ENCODE peak calls at places on chromosomes 12 and 14, in seven cellular contexts. T is breast epithelium; N is body of pancreas; D is cardiac muscle cell; F is MCF 10A; H is CD8-positive, alpha-beta T cell; W is HFFc6. C is an unnamed sample.
A peak's percentile ranks its signal among the peaks of the same experiment; 100 is the strongest.

GRCh38 chr12:52792185-52793029 is 3.5 kb downstream of the KRT3 start:
- DNase-seq in T (no peak), N (no peak), D (no peak), F (no peak), H (no peak), W (no peak), C (no peak)

GRCh38 chr14:92646952-92647461 is 101.4 kb downstream of the LGMN start:
- DNase-seq in T (no peak), N (no peak), D (peak; percentile 96), F (no peak), H (no peak), W (peak; percentile 90), C (no peak)

GRCh38 chr14:47040490-47040889 is 388.9 kb upstream of the RPL10L start:
- DNase-seq in T (no peak), N (no peak), D (no peak), F (peak; percentile 14), H (no peak), W (no peak), C (no peak)

GRCh38 chr12:112283541-112283940 is 98.7 kb downstream of the HECTD4 start:
- DNase-seq in T (no peak), N (no peak), D (no peak), F (no peak), H (no peak), W (no peak), C (no peak)

GRCh38 chr14:103854822-103855733 is 7.7 kb upstream of the PPP1R13B start:
- DNase-seq in T (peak; percentile 78), N (peak; percentile 79), D (no peak), F (peak; percentile 55), H (no peak), W (no peak), C (no peak)

GRCh38 chr12:131833896-131834641 is 5.9 kb downstream of the MMP17 start:
- DNase-seq in T (no peak), N (no peak), D (peak; percentile 30), F (peak; percentile 28), H (no peak), W (peak; percentile 18), C (no peak)

GRCh38 chr12:111361073-111361716 is 7.7 kb downstream of the PHETA1 start:
- DNase-seq in T (no peak), N (no peak), D (no peak), F (no peak), H (no peak), W (no peak), C (no peak)

GRCh38 chr12:122306407-122306806 is 40.1 kb upstream of the VPS33A start:
- DNase-seq in T (no peak), N (no peak), D (no peak), F (peak; percentile 1), H (no peak), W (no peak), C (no peak)

GRCh38 chr12:24034160-24034559 is 84.7 kb upstream of the SOX5 start:
- DNase-seq in T (no peak), N (no peak), D (no peak), F (peak; percentile 33), H (no peak), W (no peak), C (no peak)

GRCh38 chr14:21768116-21768874 is 94.7 kb upstream of the OR4E1 start:
- DNase-seq in T (no peak), N (no peak), D (peak; percentile 31), F (peak; percentile 40), H (no peak), W (no peak), C (no peak)

GRCh38 chr12:124396544-124397398 is 101.9 kb downstream of the RFLNA start:
- DNase-seq in T (peak; percentile 86), N (peak; percentile 72), D (no peak), F (no peak), H (no peak), W (no peak), C (no peak)

GRCh38 chr14:57486767-57487379 is 6.8 kb downstream of the CCDC198 start:
- DNase-seq in T (no peak), N (peak; percentile 37), D (peak; percentile 54), F (peak; percentile 64), H (no peak), W (peak; percentile 48), C (no peak)

GRCh38 chr14:49621114-49621881 is 699 bp downstream of the MGAT2 start:
- DNase-seq in T (peak; percentile 37), N (peak; percentile 75), D (peak; percentile 65), F (peak; percentile 46), H (no peak), W (peak; percentile 40), C (peak; percentile 62)

GRCh38 chr12:71958993-71959588 is 20.4 kb downstream of the TPH2 start:
- DNase-seq in T (no peak), N (no peak), D (no peak), F (no peak), H (no peak), W (peak; percentile 35), C (no peak)

GRCh38 chr14:99181804-99182520 is 90.0 kb downstream of the BCL11B start:
- DNase-seq in T (no peak), N (no peak), D (no peak), F (no peak), H (no peak), W (no peak), C (no peak)

GRCh38 chr12:1566449-1567135 is 27.8 kb downstream of the FBXL14 start:
- DNase-seq in T (no peak), N (no peak), D (no peak), F (no peak), H (no peak), W (no peak), C (no peak)

GRCh38 chr14:40697221-40697620 is 909.5 kb upstream of the LRFN5 start:
- DNase-seq in T (no peak), N (no peak), D (no peak), F (peak; percentile 22), H (no peak), W (no peak), C (no peak)

GRCh38 chr12:132524405-132524804 is 34.5 kb downstream of the FBRSL1 start:
- DNase-seq in T (peak; percentile 82), N (no peak), D (no peak), F (peak; percentile 97), H (no peak), W (no peak), C (no peak)

GRCh38 chr14:29905549-29905948 is 22.1 kb downstream of the PRKD1 start:
- DNase-seq in T (no peak), N (no peak), D (no peak), F (no peak), H (no peak), W (no peak), C (no peak)

GRCh38 chr14:97458302-97459137 is 661.3 kb downstream of the VRK1 start:
- DNase-seq in T (peak; percentile 19), N (peak; percentile 52), D (no peak), F (no peak), H (peak; percentile 89), W (no peak), C (no peak)

GRCh38 chr12:24551368-24551767 is 397.5 kb downstream of the BCAT1 start:
- DNase-seq in T (no peak), N (no peak), D (no peak), F (no peak), H (no peak), W (no peak), C (no peak)

GRCh38 chr12:50057000-50057841 is at the start of gene ASIC1:
- DNase-seq in T (peak; percentile 50), N (peak; percentile 70), D (peak; percentile 81), F (peak; percentile 49), H (peak; percentile 65), W (peak; percentile 19), C (peak; percentile 73)

DNA sequence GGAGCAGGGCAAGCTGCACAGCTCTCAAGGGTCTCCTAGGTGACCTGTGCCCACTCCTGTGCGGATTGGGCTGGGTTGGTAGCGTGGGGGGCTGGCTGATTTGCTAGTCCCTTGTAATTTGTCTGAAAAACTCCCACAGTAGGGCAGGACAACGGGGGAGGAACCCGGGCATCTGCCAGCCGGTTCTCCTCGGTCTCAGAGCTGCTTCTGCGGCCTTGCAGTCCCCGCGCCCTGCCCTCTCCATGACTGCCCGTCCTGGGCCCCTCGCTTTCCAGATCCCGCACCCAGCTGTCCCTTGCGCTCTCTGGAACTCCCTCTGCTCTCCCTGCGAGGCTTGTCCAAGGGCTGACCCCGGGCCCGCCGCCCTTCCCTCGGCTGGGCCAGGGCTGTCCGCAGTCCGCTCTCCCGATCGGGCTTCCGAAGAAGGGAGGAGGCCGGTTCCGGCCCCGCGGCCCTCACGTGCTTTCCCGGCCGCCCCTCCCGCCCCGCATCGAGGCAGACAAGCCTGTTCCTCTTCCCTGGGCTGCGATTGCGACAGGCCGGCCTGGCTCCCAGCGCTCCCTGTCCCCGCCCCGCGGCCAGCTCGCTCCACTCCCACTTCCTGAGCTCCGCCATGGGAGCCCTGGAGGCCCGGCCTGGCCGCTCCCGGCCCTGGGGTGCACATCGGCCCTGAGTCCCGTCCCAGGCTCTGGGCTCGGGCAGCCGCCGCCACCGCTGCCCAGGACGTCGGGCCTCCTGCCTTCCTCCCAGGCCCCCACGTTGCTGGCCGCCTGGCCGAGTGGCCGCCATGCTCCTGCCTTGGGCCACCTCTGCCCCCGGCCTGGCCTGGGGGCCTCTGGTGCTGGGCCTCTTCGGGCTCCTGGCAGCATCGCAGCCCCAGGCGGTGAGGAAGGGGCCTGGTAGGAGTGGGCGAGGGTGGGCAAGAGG is at the start of gene LTBR:
- DNase-seq in T (peak; percentile 95), N (peak; percentile 97), D (peak; percentile 99), F (peak; percentile 96), H (no peak), W (peak; percentile 90), C (peak; percentile 57)
- TF ChIP-seq CTCF in T (no peak), N (no peak), D (peak; percentile 17), F (no peak), H (no peak), W (peak; percentile 21), C (no peak)

DNA sequence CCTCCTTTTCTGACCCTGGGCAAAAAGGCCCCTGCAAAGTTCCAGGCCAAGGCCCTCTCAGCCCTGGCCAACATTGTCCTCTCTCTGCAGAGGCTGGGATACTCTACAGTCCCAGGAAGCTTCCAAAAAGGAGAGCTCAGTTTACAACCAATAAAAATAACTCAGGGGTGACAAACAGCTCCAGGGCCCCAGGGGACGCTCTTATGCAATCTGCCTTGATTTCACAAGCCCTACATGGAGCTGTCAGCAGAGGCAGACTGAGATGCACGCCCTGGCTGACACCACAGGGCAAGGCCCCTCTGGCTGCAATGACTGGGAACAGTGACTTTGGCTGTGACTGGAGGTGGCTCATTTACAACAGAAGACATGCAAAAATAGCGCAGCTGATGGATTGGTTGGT is 129.0 kb upstream of the MED13L start:
- DNase-seq in T (peak; percentile 85), N (peak; percentile 79), D (peak; percentile 90), F (peak; percentile 96), H (no peak), W (peak; percentile 89), C (peak; percentile 44)
- TF ChIP-seq CTCF in T (no peak), N (no peak), D (no peak), F (no peak), H (no peak), W (peak; percentile 62), C (no peak)

DNA sequence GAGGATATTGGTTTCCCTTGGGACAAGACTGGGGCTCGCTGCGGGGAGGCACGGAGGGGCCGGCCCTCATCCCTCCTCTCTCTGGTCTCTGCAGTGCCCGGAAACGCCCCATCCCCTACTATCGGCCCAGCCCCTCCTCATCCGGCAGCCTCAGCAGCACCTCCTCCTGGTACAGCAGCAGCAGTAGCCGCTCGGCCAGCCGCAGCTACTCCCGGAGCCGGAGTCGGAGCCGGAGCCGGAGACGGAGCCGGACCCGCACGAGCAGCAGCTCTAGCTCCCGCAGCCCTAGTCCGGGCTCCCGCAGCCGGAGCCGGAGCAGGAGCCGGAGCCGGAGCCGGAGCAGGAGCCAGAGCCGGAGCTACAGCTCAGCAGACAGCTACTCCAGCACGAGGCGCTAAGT is 22.3 kb upstream of the HSPB8 start:
- DNase-seq in T (no peak), N (no peak), D (peak; percentile 29), F (no peak), H (no peak), W (no peak), C (no peak)
- TF ChIP-seq CTCF in T (no peak), N (no peak), D (peak; percentile 36), F (no peak), H (no peak), W (no peak), C (peak; percentile 23)

GRCh38 chr12:130334937-130335336 is 2.8 kb upstream of the PIWIL1 start:
- DNase-seq in T (no peak), N (no peak), D (no peak), F (peak; percentile 36), H (no peak), W (no peak), C (no peak)
- TF ChIP-seq CTCF in T (no peak), N (no peak), D (no peak), F (no peak), H (no peak), W (no peak), C (no peak)

C was measured in dorsolateral prefrontal cortex.